ENCODE peak calls at places on chromosomes 12 and 14, in four cellular contexts. P, K, S and I are unnamed samples.

GRCh38 chr14:101630056-101630960 is 69.0 kb downstream of the DIO3 start:
- DNase-seq in K (no peak), P (no peak), S (no peak), I (no peak)

GRCh38 chr12:68446896-68447806 is 115.0 kb upstream of the MDM1 start:
- DNase-seq in S (no peak), P (no peak), K (no peak), I (no peak)

GRCh38 chr14:82720931-82721330 is 1187.3 kb upstream of the SEL1L start:
- DNase-seq in P (no peak), S (no peak), K (no peak), I (no peak)

GRCh38 chr12:75550401-75550851 is 39.0 kb upstream of the KRR1 start:
- DNase-seq in P (no peak), S (peak; percentile 32), K (no peak), I (no peak)

GRCh38 chr12:27969011-27969900 is 3.3 kb downstream of the PTHLH start:
- DNase-seq in K (no peak), P (no peak), S (peak; percentile 21), I (no peak)

GRCh38 chr14:102849522-102850379 is 72.5 kb downstream of the TRAF3 start:
- DNase-seq in S (no peak), P (no peak), K (no peak), I (no peak)

GRCh38 chr12:42086021-42086420 is 58.7 kb downstream of the GXYLT1 start:
- DNase-seq in S (no peak), P (no peak), K (no peak), I (no peak)

GRCh38 chr14:67564236-67564635 is 31.1 kb downstream of the PLEKHH1 start:
- DNase-seq in P (no peak), S (no peak), K (no peak), I (no peak)

GRCh38 chr14:40989260-40989659 is 617.4 kb upstream of the LRFN5 start:
- DNase-seq in P (no peak), K (no peak), S (no peak), I (no peak)

GRCh38 chr12:32303171-32303570 is 96.2 kb upstream of the FGD4 start:
- DNase-seq in S (no peak), K (no peak), P (no peak), I (no peak)

GRCh38 chr14:91439345-91439744 is 21.7 kb upstream of the CCDC88C start:
- DNase-seq in S (no peak), P (peak; percentile 57), K (no peak), I (no peak)

GRCh38 chr14:95722525-95723190 is 8.7 kb upstream of the TCL1A start:
- DNase-seq in S (no peak), K (no peak), P (no peak), I (no peak)

GRCh38 chr12:57868211-57868610 is 21.7 kb upstream of the CTDSP2 start:
- DNase-seq in K (no peak), S (no peak), P (no peak), I (no peak)

GRCh38 chr14:78764240-78764639 is 594.1 kb downstream of the NRXN3 start:
- DNase-seq in K (peak; percentile 22), S (no peak), P (no peak), I (no peak)

GRCh38 chr14:100773331-100774163 is 46.9 kb downstream of the DLK1 start:
- DNase-seq in K (no peak), P (no peak), S (no peak), I (no peak)

DNA sequence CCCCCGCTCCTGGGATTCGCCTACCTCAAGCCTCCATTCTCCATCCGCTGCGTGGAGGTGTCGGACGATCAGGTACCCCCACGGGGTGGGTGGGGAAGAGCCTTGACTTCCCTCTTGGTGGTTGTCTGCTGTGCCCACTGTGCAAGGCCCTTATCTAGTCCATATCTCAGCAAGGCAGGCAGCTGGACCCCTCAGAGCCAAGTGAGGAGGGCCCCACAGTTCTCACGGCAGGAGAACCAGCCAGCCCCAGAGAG is 39.9 kb downstream of the MMAB start:
- DNase-seq in P (no peak), K (no peak), S (no peak), I (no peak)
- H3K36me3 ChIP-seq in P (peaks cover 3% of the 10 kb centered on the region), K (peaks cover 11% of the 10 kb centered on the region), S (peaks cover 82% of the 10 kb centered on the region), I (no peaks in the 10 kb centered on the region)

DNA sequence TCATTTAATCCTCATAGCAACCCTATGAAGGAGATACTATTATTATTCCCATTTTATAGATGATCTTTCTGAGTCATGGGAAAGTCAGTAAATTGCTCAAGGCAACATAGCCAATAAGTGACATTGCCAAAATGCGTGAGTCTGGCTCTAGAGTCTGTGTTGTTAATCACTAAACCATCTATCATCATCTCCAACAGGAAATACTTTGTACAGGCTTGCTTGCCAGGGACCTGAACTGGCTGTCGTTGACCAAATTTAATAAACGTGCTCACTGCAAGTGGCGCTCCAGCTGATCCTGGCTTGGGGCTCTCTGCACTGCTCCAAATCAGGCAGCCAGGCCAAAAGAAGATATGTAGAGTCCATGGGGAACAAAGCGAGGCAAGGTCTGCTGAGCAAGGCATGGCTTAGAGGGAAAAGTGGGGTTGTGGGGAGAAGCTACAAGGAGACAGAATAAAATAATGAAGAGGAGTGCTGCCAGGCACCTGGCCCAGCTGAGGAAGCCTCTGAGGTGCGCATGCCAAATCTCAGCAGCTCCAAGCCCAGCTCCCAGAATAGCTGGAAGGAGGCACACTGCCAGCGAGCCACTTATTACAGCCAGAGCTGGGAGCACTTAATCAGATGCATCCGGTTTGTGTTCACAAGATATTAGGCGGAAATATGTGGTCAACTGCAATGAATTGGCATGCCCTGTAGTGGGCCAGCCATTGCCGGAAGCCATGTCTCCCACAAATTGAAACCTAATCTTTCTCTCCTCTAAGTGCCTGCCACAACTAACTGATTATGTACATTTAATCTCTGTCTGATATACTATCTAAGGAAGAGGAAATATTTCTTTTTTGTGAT is 43.3 kb upstream of the PTPRO start:
- DNase-seq in K (peak; percentile 56), P (peak; percentile 48), S (peak; percentile 83), I (peak; percentile 60)
- H3K4me3 ChIP-seq in K (no peak overlapping the region), P (no peak overlapping the region), S (no peak overlapping the region), I (no peak overlapping the region)

GRCh38 chr12:16984484-16984883 is 378.5 kb upstream of the LMO3 start:
- DNase-seq in S (no peak), P (no peak), K (no peak), I (no peak)
- H3K36me3 ChIP-seq in S (no peaks in the 10 kb centered on the region), P (no peaks in the 10 kb centered on the region), K (no peaks in the 10 kb centered on the region), I (no peaks in the 10 kb centered on the region)

GRCh38 chr12:122729583-122730214 is 945 bp downstream of the HCAR1 start:
- DNase-seq in S (no peak), K (no peak), P (no peak), I (no peak)

GRCh38 chr12:122722347-122722746 is 5.7 kb upstream of the HCAR3 start:
- DNase-seq in K (no peak), P (no peak), S (no peak), I (no peak)

GRCh38 chr12:122724641-122725243 is 5.9 kb downstream of the HCAR1 start:
- DNase-seq in P (peak; percentile 88), S (no peak), K (no peak), I (no peak)

GRCh38 chr12:122725452-122725851 is 5.2 kb downstream of the HCAR1 start:
- DNase-seq in P (no peak), S (no peak), K (no peak), I (no peak)

GRCh38 chr12:122726056-122726558 is 4.5 kb downstream of the HCAR1 start:
- DNase-seq in P (peak; percentile 61), S (no peak), K (no peak), I (no peak)
- H3K4me3 ChIP-seq in P (peak overlapping the region; percentile 47), S (no peak overlapping the region), K (no peak overlapping the region), I (no peak overlapping the region)

DNA sequence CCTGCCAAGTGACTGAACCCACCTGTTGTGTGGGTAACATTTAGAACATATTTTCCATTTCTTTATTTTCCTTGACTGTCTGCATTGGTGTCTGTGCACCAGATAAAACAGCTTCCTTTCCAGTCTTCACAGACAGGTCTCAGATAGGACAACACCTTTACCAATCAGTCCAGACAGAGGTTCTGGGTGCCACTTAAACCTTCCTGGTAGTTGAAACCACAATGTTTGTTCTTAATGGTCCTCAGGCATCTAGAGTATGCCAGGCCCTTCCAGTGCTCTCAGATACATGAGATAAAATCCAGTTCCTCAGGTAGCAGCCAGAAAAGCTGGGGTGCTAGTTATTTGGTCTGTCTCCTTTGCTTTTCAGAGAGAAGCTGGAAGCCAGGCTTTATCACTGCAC is 7.0 kb upstream of the CLEC2D start:
- DNase-seq in S (no peak), K (no peak), P (no peak), I (no peak)
- H3K36me3 ChIP-seq in S (peaks cover 68% of the 10 kb centered on the region), K (peaks cover 5% of the 10 kb centered on the region), P (no peaks in the 10 kb centered on the region), I (no peaks in the 10 kb centered on the region)

DNA sequence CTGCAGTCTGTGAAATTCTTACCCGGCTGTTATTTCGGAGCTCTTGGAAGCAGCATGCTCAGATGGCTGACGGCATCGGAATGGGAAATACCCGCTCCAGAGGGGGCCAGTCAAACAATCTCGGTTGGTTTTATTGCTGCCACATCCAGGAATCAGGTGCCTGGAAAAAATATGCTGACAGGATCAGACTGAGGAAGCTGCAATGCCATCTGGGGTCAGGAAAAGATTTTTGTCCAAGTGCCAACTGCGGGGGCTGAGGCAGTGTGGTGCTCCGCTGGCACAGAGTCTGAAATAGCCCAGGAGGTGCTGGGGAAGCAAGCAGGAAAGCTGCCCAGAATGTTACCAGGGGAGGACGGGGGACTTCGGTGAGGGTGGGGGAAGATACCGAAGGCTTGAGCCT is 28.0 kb upstream of the KCNA1 start:
- DNase-seq in P (no peak), S (no peak), K (no peak), I (no peak)
- H3K4me3 ChIP-seq in P (no peak overlapping the region), S (no peak overlapping the region), K (no peak overlapping the region), I (no peak overlapping the region)